ENCODE peak calls at places on chromosomes 5 and 9, in eight cellular contexts. N is GM18507; Y is cardiac muscle cell; O is stomach; D is activated T-helper 1 cell treated with anti-CD3 and anti-CD28 coated beads, Interleukin-2, amount 50 U/mL, for 16 hours; H is EL; K is vagina; X is HTR-8/SVneo. T is an unnamed sample.

GRCh38 chr9:38129366-38129765 is 60.3 kb upstream of the SHB start:
- DNase-seq in D (no peak), O (no peak), K (no peak), X (no peak), Y (no peak), N (no peak), H (no peak), T (no peak)

GRCh38 chr5:60332244-60333018 is 367.5 kb downstream of the DEPDC1B start:
- DNase-seq in X (peak; percentile 44), D (no peak), K (no peak), Y (peak; percentile 20), N (no peak), H (peak; percentile 69), O (no peak), T (no peak)

GRCh38 chr9:84402517-84402916 is 62.0 kb upstream of the SLC28A3 start:
- DNase-seq in H (no peak), Y (no peak), K (no peak), O (no peak), N (no peak), D (no peak), X (no peak), T (no peak)

GRCh38 chr5:124398471-124398870 is 348.0 kb downstream of the ZNF608 start:
- DNase-seq in X (no peak), N (no peak), K (no peak), H (peak; percentile 10), D (no peak), O (no peak), Y (no peak), T (no peak)

GRCh38 chr9:99873943-99874584 is 32.4 kb upstream of the STX17 start:
- DNase-seq in X (no peak), Y (no peak), H (no peak), D (no peak), O (no peak), K (no peak), N (no peak), T (no peak)

GRCh38 chr5:178273665-178274541 is 41.3 kb upstream of the PHYKPL start:
- DNase-seq in H (peak; percentile 6), K (no peak), Y (peak; percentile 40), D (no peak), X (no peak), O (no peak), N (no peak), T (no peak)

GRCh38 chr5:103433216-103433615 is 129.4 kb downstream of the NUDT12 start:
- DNase-seq in K (no peak), H (peak; percentile 60), D (no peak), O (no peak), N (no peak), X (no peak), Y (no peak), T (no peak)

GRCh38 chr5:79109527-79110492 is 1.8 kb upstream of the BHMT start:
- DNase-seq in N (no peak), O (no peak), H (no peak), D (no peak), X (no peak), Y (no peak), K (no peak), T (no peak)

GRCh38 chr9:74357577-74357976 is 139.6 kb upstream of the RORB start:
- DNase-seq in N (no peak), D (no peak), O (no peak), K (no peak), H (no peak), Y (no peak), X (no peak), T (no peak)

GRCh38 chr9:115524467-115525059 is 406.6 kb upstream of the TNC start:
- DNase-seq in Y (peak; percentile 84), N (no peak), H (peak; percentile 75), D (no peak), K (no peak), O (no peak), X (peak; percentile 29), T (no peak)

GRCh38 chr5:63240063-63240755 is 661.6 kb downstream of the LRRC70 start:
- DNase-seq in H (no peak), O (no peak), D (no peak), X (no peak), N (no peak), K (no peak), Y (no peak), T (no peak)

GRCh38 chr9:34089311-34089710 is 37.2 kb downstream of the DCAF12 start:
- DNase-seq in H (no peak), X (no peak), O (no peak), Y (no peak), K (no peak), D (no peak), N (no peak), T (no peak)

GRCh38 chr9:88481933-88482332 is 53.0 kb upstream of the NXNL2 start:
- DNase-seq in O (no peak), D (no peak), H (no peak), Y (no peak), K (no peak), X (no peak), N (no peak), T (no peak)

GRCh38 chr5:35003018-35003957 is 44.5 kb downstream of the AGXT2 start:
- DNase-seq in D (peak; percentile 25), H (peak; percentile 71), K (no peak), Y (peak; percentile 66), O (peak; percentile 59), N (peak; percentile 57), X (peak; percentile 90), T (peak; percentile 21)

GRCh38 chr5:126046996-126047395 is 376.2 kb upstream of the GRAMD2B start:
- DNase-seq in X (no peak), Y (no peak), N (no peak), O (no peak), H (no peak), K (no peak), D (no peak), T (no peak)

GRCh38 chr5:1765880-1766235 is 33.8 kb downstream of the MRPL36 start:
- DNase-seq in X (no peak), O (no peak), H (no peak), Y (no peak), N (no peak), D (no peak), K (no peak), T (no peak)

GRCh38 chr5:28324174-28324573 is 1285.8 kb upstream of the CDH9 start:
- DNase-seq in O (no peak), Y (no peak), N (no peak), D (no peak), K (no peak), X (no peak), H (no peak), T (no peak)

GRCh38 chr9:1743121-1743710 is 271.9 kb upstream of the SMARCA2 start:
- DNase-seq in D (no peak), X (no peak), Y (no peak), K (no peak), N (no peak), O (no peak), H (no peak), T (no peak)

T was measured in GM12864.